ENCODE peak calls at places on chromosomes 4 and X, in eight cellular contexts. A is stomach, I is ovary, H is heart left ventricle, T is GM12891, R is IMR-90, F is NB4, C is tibial nerve. N is an unnamed sample.

GRCh38 chrX:107675823-107676555 is 47.7 kb downstream of the PRPS1 start:
- DNase-seq in T (no peak), R (peak; percentile 35), A (no peak), H (no peak), F (peak; percentile 93), C (peak; percentile 47), I (peak; percentile 56), N (no peak)

GRCh38 chr4:173917255-173917960 is 366.1 kb downstream of the FBXO8 start:
- DNase-seq in I (no peak), F (no peak), H (no peak), T (no peak), R (peak; percentile 79), A (no peak), C (no peak), N (no peak)

GRCh38 chr4:128287159-128287870 is at the start of gene PGRMC2:
- DNase-seq in A (no peak), T (no peak), I (peak; percentile 47), H (peak; percentile 17), R (peak; percentile 37), C (no peak), F (no peak), N (peak; percentile 53)

GRCh38 chr4:5463361-5463760 is 245.0 kb downstream of the EVC2 start:
- DNase-seq in A (no peak), F (no peak), H (no peak), I (no peak), T (no peak), R (no peak), C (no peak), N (no peak)

GRCh38 chr4:57265831-57266582 is 155.8 kb upstream of the IGFBP7 start:
- DNase-seq in R (no peak), A (no peak), T (no peak), F (no peak), I (no peak), H (no peak), C (no peak), N (no peak)

GRCh38 chrX:101219840-101220191 is 230 bp downstream of the DRP2 start:
- DNase-seq in I (peak; percentile 22), H (no peak), R (peak; percentile 71), A (no peak), F (no peak), C (no peak), T (no peak), N (no peak)

GRCh38 chr4:51906167-51906647 is 63.3 kb downstream of the DCUN1D4 start:
- DNase-seq in R (peak; percentile 47), T (no peak), F (peak; percentile 85), A (no peak), C (no peak), I (no peak), H (no peak), N (no peak)

GRCh38 chr4:188903995-188904394 is 764.8 kb downstream of the TRIML1 start:
- DNase-seq in F (no peak), A (no peak), I (no peak), C (no peak), H (no peak), T (no peak), R (peak; percentile 12), N (no peak)

GRCh38 chrX:9885150-9885549 is 82.0 kb upstream of the CLDN34 start:
- DNase-seq in A (peak; percentile 70), T (peak; percentile 47), R (peak; percentile 71), I (peak; percentile 64), F (peak; percentile 79), C (peak; percentile 9), H (peak; percentile 56), N (no peak)

GRCh38 chrX:63746278-63746677 is 38.7 kb downstream of the ARHGEF9 start:
- DNase-seq in H (no peak), T (no peak), F (peak; percentile 1), R (no peak), I (no peak), C (no peak), A (no peak), N (no peak)

GRCh38 chr4:183333983-183334382 is 11.8 kb upstream of the CLDN24 start:
- DNase-seq in H (no peak), A (no peak), T (no peak), I (no peak), R (peak; percentile 4), C (no peak), F (no peak), N (no peak)

GRCh38 chrX:51421972-51422371 is 74.4 kb downstream of the NUDT11 start:
- DNase-seq in T (no peak), A (no peak), I (no peak), H (no peak), R (no peak), C (no peak), F (no peak), N (no peak)

GRCh38 chr4:31458813-31459212 is 738.6 kb downstream of the PCDH7 start:
- DNase-seq in H (no peak), I (no peak), T (no peak), A (no peak), C (no peak), F (no peak), R (no peak), N (no peak)

GRCh38 chrX:38117485-38117884 is 103.2 kb downstream of the SRPX start:
- DNase-seq in A (peak; percentile 45), F (no peak), T (no peak), C (no peak), H (no peak), I (no peak), R (peak; percentile 24), N (no peak)

GRCh38 chr4:25211721-25212120 is 22.1 kb upstream of the PI4K2B start:
- DNase-seq in H (no peak), R (no peak), I (no peak), C (no peak), T (no peak), A (no peak), F (no peak), N (no peak)

GRCh38 chrX:110219920-110220319 is 98.0 kb downstream of the AMMECR1 start:
- DNase-seq in H (no peak), T (no peak), I (no peak), A (no peak), F (no peak), R (peak; percentile 69), C (no peak), N (no peak)

DNA sequence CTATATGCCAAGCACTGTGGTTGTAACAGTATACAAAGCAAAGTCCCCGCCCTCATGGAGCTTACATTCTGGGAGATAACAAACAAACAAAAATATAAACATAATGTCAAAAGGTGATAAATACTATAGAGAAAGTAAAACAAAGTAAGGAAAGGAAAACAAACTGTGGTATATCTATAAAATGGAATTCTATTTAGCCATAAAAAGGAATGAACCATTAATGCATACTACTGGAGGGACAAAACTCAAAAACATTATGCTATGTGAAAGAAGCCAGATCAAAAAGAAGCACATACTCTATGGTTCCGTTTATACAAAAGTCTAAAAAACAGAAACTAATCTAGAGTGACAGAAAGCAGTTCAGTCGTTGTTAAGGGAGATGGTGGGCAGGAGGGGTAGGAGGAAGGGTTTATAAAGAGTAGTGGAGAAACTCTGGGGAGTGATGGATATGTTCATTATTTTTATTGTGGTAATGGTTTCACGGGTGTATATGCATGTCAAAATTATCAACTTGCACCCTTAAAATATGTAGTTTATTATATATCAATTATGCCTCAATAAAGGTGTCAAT is 31.5 kb downstream of the GPC3 start:
- DNase-seq in H (no peak), C (no peak), F (no peak), I (no peak), T (no peak), R (no peak), A (no peak), N (no peak)
- TF ChIP-seq POLR2A in H (no peak), C (no peak), F (no peak), I (no peak), T (no peak), R (no peak), A (no peak), N (no peak)

DNA sequence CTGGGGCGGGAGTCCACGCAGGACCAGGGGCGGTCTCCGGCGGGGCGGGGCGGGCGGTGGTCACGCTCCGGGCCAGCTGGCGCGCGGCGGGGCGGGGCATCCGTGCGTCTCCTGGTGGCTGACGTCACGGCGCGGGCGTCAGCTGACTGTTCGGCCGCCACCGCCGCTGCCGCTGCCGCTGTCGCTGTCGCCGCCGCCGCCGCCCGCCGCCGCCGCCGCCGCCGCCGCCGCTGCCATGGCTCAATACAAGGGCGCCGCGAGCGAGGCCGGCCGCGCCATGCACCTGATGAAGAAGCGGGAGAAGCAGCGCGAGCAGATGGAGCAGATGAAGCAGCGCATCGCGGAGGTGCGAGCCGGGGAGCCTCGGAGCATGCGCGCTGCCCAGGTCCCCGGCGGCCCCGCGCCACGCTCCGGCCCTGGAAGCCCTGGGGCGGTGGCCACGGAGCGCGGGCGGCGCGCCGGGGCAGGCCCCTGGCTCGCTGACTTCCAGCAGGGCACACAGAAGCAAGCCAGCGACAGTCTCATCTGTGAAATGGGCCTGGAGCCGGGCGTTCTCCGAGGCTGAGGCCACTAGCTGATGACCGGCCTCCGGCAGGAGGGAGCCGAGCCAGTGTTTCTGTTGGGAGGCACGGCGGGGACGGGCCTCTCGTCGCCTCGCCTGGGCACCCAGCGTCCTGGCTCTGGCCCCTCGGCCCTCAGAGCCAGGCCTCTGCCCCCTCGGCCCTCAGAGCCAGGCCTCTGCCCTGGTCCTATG is at the start of gene FAM50A:
- DNase-seq in I (peak; percentile 81), C (peak; percentile 67), A (peak; percentile 82), F (peak; percentile 55), R (peak; percentile 42), H (peak; percentile 86), T (peak; percentile 87), N (peak; percentile 64)
- TF ChIP-seq POLR2A in I (peak; percentile 50), C (peak; percentile 86), A (no peak), F (no peak), R (no peak), H (peak; percentile 6), T (no peak), N (no peak)

GRCh38 chrX:3815896-3816664 is 102.6 kb upstream of the PRKX start:
- DNase-seq in I (peak; percentile 64), A (peak; percentile 67), F (peak; percentile 71), T (peak; percentile 6), C (peak; percentile 4), H (peak; percentile 19), R (peak; percentile 12), N (peak; percentile 57)
- TF ChIP-seq POLR2A in I (no peak), A (no peak), F (no peak), T (no peak), C (no peak), H (no peak), R (peak; percentile 10), N (no peak)

DNA sequence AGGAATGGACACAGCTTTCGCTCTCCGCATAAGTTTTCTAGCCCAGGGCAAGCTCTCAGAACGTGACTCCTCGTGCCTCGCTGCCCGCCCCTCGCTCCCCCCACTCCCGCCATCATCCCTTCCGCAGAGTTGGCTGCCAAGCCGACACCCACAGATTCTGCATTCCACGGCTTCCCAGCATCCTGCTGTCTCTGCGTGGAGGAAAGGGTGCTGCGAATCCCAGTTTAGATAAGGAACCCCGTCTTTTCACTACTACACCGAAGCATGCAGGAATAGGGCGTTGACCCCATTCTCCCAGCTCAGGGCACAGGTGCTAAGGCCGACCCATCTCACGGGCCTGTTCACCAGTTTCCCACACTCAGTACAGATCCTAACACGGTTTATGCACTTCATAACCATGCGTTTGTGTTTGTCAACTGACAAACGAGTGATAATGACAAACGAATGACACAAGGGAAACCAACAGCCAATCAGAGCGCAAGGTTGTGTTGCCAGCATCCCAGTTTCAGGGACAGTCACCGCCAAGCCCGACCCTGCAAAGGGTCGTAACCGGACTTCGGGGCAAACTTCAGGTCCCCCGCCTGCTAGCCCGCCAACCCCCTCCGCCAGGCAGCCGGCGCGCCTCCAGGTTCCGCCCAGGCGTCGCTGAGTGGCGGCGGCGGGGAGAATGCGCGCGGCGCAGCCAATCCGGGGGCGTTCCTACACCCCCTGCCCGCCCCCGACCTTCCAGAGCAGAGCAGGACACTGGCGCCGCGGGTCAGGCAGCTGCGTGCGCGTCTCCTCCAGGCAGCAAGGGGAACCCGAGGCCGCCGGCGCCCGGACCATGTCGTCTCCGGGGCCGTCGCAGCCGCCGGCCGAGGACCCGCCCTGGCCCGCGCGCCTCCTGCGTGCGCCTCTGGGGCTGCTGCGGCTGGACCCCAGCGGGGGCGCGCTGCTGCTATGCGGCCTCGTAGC is at the start of gene CYP2U1:
- DNase-seq in I (peak; percentile 84), T (peak; percentile 76), A (peak; percentile 85), R (peak; percentile 67), F (no peak), C (peak; percentile 79), H (peak; percentile 91), N (peak; percentile 71)
- TF ChIP-seq POLR2A in I (peak; percentile 43), T (no peak), A (no peak), R (no peak), F (no peak), C (peak; percentile 72), H (peak; percentile 79), N (no peak)